ENCODE peak calls at places on chromosome 22, in five cellular contexts. Q, J, D, H and L are unnamed samples.

GRCh38 chr22:46139895-46140350 is 10.4 kb upstream of the PPARA start:
- DNase-seq in D (no peak), H (peak), J (no peak), Q (no peak), L (no peak)

GRCh38 chr22:33126881-33127280 is 68.7 kb upstream of the SYN3 start:
- DNase-seq in J (no peak), D (peak), H (no peak), Q (peak), L (no peak)

GRCh38 chr22:46070215-46070721 is 80.1 kb upstream of the PPARA start:
- DNase-seq in Q (peak), J (no peak), H (peak), D (peak), L (no peak)

GRCh38 chr22:44384981-44385610 is 72.3 kb upstream of the SHISAL1 start:
- DNase-seq in D (no peak), J (no peak), H (peak), Q (no peak), L (no peak)

GRCh38 chr22:19840955-19841640 is 13.6 kb downstream of the GNB1L start:
- DNase-seq in Q (no peak), J (peak), D (no peak), H (no peak), L (no peak)

GRCh38 chr22:20229916-20230775 is 38.0 kb downstream of the RTN4R start:
- DNase-seq in D (no peak), J (no peak), H (no peak), Q (no peak), L (no peak)

GRCh38 chr22:21841422-21841821 is 26.0 kb downstream of the MAPK1 start:
- DNase-seq in Q (peak), J (no peak), H (no peak), D (no peak), L (no peak)

GRCh38 chr22:39596601-39597000 is 26.0 kb downstream of the CACNA1I start:
- DNase-seq in J (no peak), H (no peak), D (no peak), Q (no peak), L (no peak)

GRCh38 chr22:36151006-36151595 is 9.5 kb downstream of the APOL3 start:
- DNase-seq in Q (no peak), H (no peak), D (peak), J (no peak), L (no peak)

GRCh38 chr22:26956346-26956745 is 299.0 kb downstream of the MIAT start:
- DNase-seq in J (peak), H (no peak), Q (peak), D (no peak), L (no peak)

GRCh38 chr22:30195245-30196140 is 51.1 kb downstream of the LIF start:
- DNase-seq in J (no peak), Q (no peak), D (no peak), H (no peak), L (no peak)

GRCh38 chr22:43706558-43707328 is 105.4 kb downstream of the EFCAB6 start:
- DNase-seq in D (no peak), J (no peak), Q (peak), H (no peak), L (no peak)

GRCh38 chr22:44996648-44997047 is 13.2 kb downstream of the PHF21B start:
- DNase-seq in Q (no peak), D (no peak), H (no peak), J (no peak), L (no peak)

GRCh38 chr22:30825711-30826505 is 131.2 kb downstream of the OSBP2 start:
- DNase-seq in H (no peak), D (no peak), J (no peak), Q (no peak), L (no peak)